ENCODE peak calls at places on chromosomes 4 and X, in eight cellular contexts. One of them, this sample, is unnamed.

GRCh38 chr4:111399523-111400135 is 745.6 kb upstream of the FAM241A start:
- DNase-seq in C1 segment of cervical spinal cord: no peak
- DNase-seq in T-helper 2 cell: no peak
- DNase-seq in NCI-H774: peak; percentile 4
- DNase-seq in activated CD4-positive, alpha-beta memory T cell treated with anti-CD3 and anti-CD28 coated beads, Interleukin-2, amount 10 ng/mL, durations not matched to agents 7 days and 5 days: no peak
- DNase-seq in fibroblast of mammary gland: peak; percentile 72
- DNase-seq in ELR: peak; percentile 13
- DNase-seq in substantia nigra: no peak
- DNase-seq in this sample: no peak

GRCh38 chrX:40009890-40010289 is 87.9 kb downstream of the BCOR start:
- DNase-seq in C1 segment of cervical spinal cord: no peak
- DNase-seq in T-helper 2 cell: no peak
- DNase-seq in NCI-H774: no peak
- DNase-seq in activated CD4-positive, alpha-beta memory T cell treated with anti-CD3 and anti-CD28 coated beads, Interleukin-2, amount 10 ng/mL, durations not matched to agents 7 days and 5 days: no peak
- DNase-seq in fibroblast of mammary gland: no peak
- DNase-seq in ELR: no peak
- DNase-seq in substantia nigra: no peak
- DNase-seq in this sample: no peak

GRCh38 chr4:40564815-40565505 is 64.7 kb downstream of the RBM47 start:
- DNase-seq in C1 segment of cervical spinal cord: no peak
- DNase-seq in T-helper 2 cell: no peak
- DNase-seq in NCI-H774: no peak
- DNase-seq in activated CD4-positive, alpha-beta memory T cell treated with anti-CD3 and anti-CD28 coated beads, Interleukin-2, amount 10 ng/mL, durations not matched to agents 7 days and 5 days: no peak
- DNase-seq in fibroblast of mammary gland: no peak
- DNase-seq in ELR: no peak
- DNase-seq in substantia nigra: no peak
- DNase-seq in this sample: no peak

GRCh38 chr4:68250151-68250930 is 4.8 kb upstream of the TMPRSS11B start:
- DNase-seq in C1 segment of cervical spinal cord: no peak
- DNase-seq in T-helper 2 cell: no peak
- DNase-seq in NCI-H774: no peak
- DNase-seq in activated CD4-positive, alpha-beta memory T cell treated with anti-CD3 and anti-CD28 coated beads, Interleukin-2, amount 10 ng/mL, durations not matched to agents 7 days and 5 days: no peak
- DNase-seq in fibroblast of mammary gland: no peak
- DNase-seq in ELR: no peak
- DNase-seq in substantia nigra: no peak
- DNase-seq in this sample: no peak

GRCh38 chr4:2243682-2244380 is 1.9 kb upstream of the HAUS3 start:
- DNase-seq in C1 segment of cervical spinal cord: no peak
- DNase-seq in T-helper 2 cell: no peak
- DNase-seq in NCI-H774: no peak
- DNase-seq in activated CD4-positive, alpha-beta memory T cell treated with anti-CD3 and anti-CD28 coated beads, Interleukin-2, amount 10 ng/mL, durations not matched to agents 7 days and 5 days: peak; percentile 21
- DNase-seq in fibroblast of mammary gland: peak; percentile 66
- DNase-seq in ELR: peak; percentile 56
- DNase-seq in substantia nigra: no peak
- DNase-seq in this sample: no peak

GRCh38 chrX:32774966-32775365 is 436.4 kb downstream of the DMD start:
- DNase-seq in C1 segment of cervical spinal cord: no peak
- DNase-seq in T-helper 2 cell: no peak
- DNase-seq in NCI-H774: no peak
- DNase-seq in activated CD4-positive, alpha-beta memory T cell treated with anti-CD3 and anti-CD28 coated beads, Interleukin-2, amount 10 ng/mL, durations not matched to agents 7 days and 5 days: no peak
- DNase-seq in fibroblast of mammary gland: no peak
- DNase-seq in ELR: no peak
- DNase-seq in substantia nigra: no peak
- DNase-seq in this sample: no peak

GRCh38 chr4:2297606-2298517 is 36.0 kb upstream of the MXD4 start:
- DNase-seq in C1 segment of cervical spinal cord: no peak
- DNase-seq in T-helper 2 cell: no peak
- DNase-seq in NCI-H774: no peak
- DNase-seq in activated CD4-positive, alpha-beta memory T cell treated with anti-CD3 and anti-CD28 coated beads, Interleukin-2, amount 10 ng/mL, durations not matched to agents 7 days and 5 days: no peak
- DNase-seq in fibroblast of mammary gland: no peak
- DNase-seq in ELR: no peak
- DNase-seq in substantia nigra: no peak
- DNase-seq in this sample: no peak

GRCh38 chr4:26076896-26077295 is 162.9 kb downstream of the SMIM20 start:
- DNase-seq in C1 segment of cervical spinal cord: no peak
- DNase-seq in T-helper 2 cell: no peak
- DNase-seq in NCI-H774: no peak
- DNase-seq in activated CD4-positive, alpha-beta memory T cell treated with anti-CD3 and anti-CD28 coated beads, Interleukin-2, amount 10 ng/mL, durations not matched to agents 7 days and 5 days: no peak
- DNase-seq in fibroblast of mammary gland: peak; percentile 77
- DNase-seq in ELR: peak; percentile 78
- DNase-seq in substantia nigra: no peak
- DNase-seq in this sample: no peak

GRCh38 chrX:49184294-49185061 is 1.7 kb downstream of the PRICKLE3 start:
- DNase-seq in C1 segment of cervical spinal cord: no peak
- DNase-seq in T-helper 2 cell: peak; percentile 14
- DNase-seq in NCI-H774: peak; percentile 78
- DNase-seq in activated CD4-positive, alpha-beta memory T cell treated with anti-CD3 and anti-CD28 coated beads, Interleukin-2, amount 10 ng/mL, durations not matched to agents 7 days and 5 days: peak; percentile 41
- DNase-seq in fibroblast of mammary gland: peak; percentile 86
- DNase-seq in ELR: peak; percentile 94
- DNase-seq in substantia nigra: peak; percentile 17
- DNase-seq in this sample: no peak

This sample was measured in amygdala.